ENCODE peak calls at places on chromosome 6, in four cellular contexts. W, I, Z and D are unnamed samples. For H3K4me1, the result is how much of the 10 kb centered on the place peaks cover.

GRCh38 chr6:116392158-116393032 is 21.6 kb downstream of the DSE start:
- DNase-seq in Z (peak), I (peak), W (peak), D (no peak)

GRCh38 chr6:149468179-149468578 is 16.6 kb downstream of the ZC3H12D start:
- DNase-seq in I (no peak), W (no peak), Z (no peak), D (no peak)

GRCh38 chr6:13673825-13674444 is 37.7 kb downstream of the RANBP9 start:
- DNase-seq in I (no peak), W (no peak), Z (no peak), D (no peak)

GRCh38 chr6:14166821-14167220 is 49.2 kb downstream of the CD83 start:
- DNase-seq in I (no peak), W (no peak), Z (no peak), D (no peak)

GRCh38 chr6:66094615-66095014 is 387.6 kb upstream of the EYS start:
- DNase-seq in Z (no peak), I (no peak), W (no peak), D (no peak)

GRCh38 chr6:53246924-53247323 is 98.3 kb upstream of the GCM1 start:
- DNase-seq in W (no peak), I (no peak), Z (no peak), D (no peak)

GRCh38 chr6:24539416-24539815 is 44.6 kb downstream of the ALDH5A1 start:
- DNase-seq in W (no peak), Z (no peak), I (no peak), D (no peak)

GRCh38 chr6:34115396-34116314 is 30.2 kb downstream of the GRM4 start:
- DNase-seq in W (peak), Z (peak), I (peak), D (peak)

GRCh38 chr6:134599079-134599478 is 281.2 kb upstream of the SGK1 start:
- DNase-seq in Z (no peak), W (no peak), I (no peak), D (no peak)

GRCh38 chr6:142200846-142201628 is 54.0 kb downstream of the VTA1 start:
- DNase-seq in I (no peak), W (no peak), Z (no peak), D (no peak)

GRCh38 chr6:170052991-170053821 is 237.7 kb downstream of the DLL1 start:
- DNase-seq in Z (no peak), I (no peak), W (no peak), D (peak)

GRCh38 chr6:136753624-136754023 is 38.7 kb downstream of the MAP3K5 start:
- DNase-seq in W (no peak), Z (peak), I (no peak), D (peak)

GRCh38 chr6:161498359-161498758 is 224.5 kb upstream of the AGPAT4 start:
- DNase-seq in I (no peak), Z (peak), W (peak), D (peak)

GRCh38 chr6:80547827-80548226 is 441.4 kb downstream of the BCKDHB start:
- DNase-seq in W (peak), Z (peak), I (no peak), D (no peak)

GRCh38 chr6:93779086-93779858 is 359.9 kb upstream of the EPHA7 start:
- DNase-seq in W (no peak), Z (peak), I (no peak), D (peak)

GRCh38 chr6:121816361-121816760 is 380.9 kb downstream of the GJA1 start:
- DNase-seq in W (no peak), Z (peak), I (no peak), D (no peak)

GRCh38 chr6:39594304-39594703 is 130.9 kb downstream of the KIF6 start:
- DNase-seq in Z (no peak), I (no peak), W (no peak), D (no peak)

GRCh38 chr6:11089695-11090094 is 3.9 kb upstream of the SMIM13 start:
- DNase-seq in Z (no peak), I (no peak), W (no peak), D (no peak)

GRCh38 chr6:11710968-11711643 is 67.5 kb downstream of the ADTRP start:
- DNase-seq in I (no peak), W (no peak), Z (peak), D (no peak)

GRCh38 chr6:33314515-33314942 is 651 bp upstream of the TAPBP start:
- DNase-seq in I (peak), Z (peak), W (peak), D (peak)

GRCh38 chr6:36594816-36595167 is 630 bp downstream of the SRSF3 start:
- DNase-seq in Z (no peak), I (no peak), W (no peak), D (no peak)

GRCh38 chr6:138572200-138572875 is 73.0 kb upstream of the NHSL1 start:
- DNase-seq in I (no peak), Z (peak), W (peak), D (peak)

GRCh38 chr6:165680975-165681374 is 17.9 kb upstream of the PDE10A start:
- DNase-seq in W (no peak), I (no peak), Z (no peak), D (no peak)

GRCh38 chr6:169895000-169895759 is 143.8 kb downstream of the ERMARD start:
- DNase-seq in I (no peak), Z (no peak), W (no peak), D (no peak)

GRCh38 chr6:9657994-9658393 is 756.9 kb downstream of the TFAP2A start:
- DNase-seq in Z (peak), I (no peak), W (peak), D (no peak)

GRCh38 chr6:149336529-149336928 is 19.0 kb downstream of the TAB2 start:
- DNase-seq in I (no peak), Z (peak), W (no peak), D (no peak)

GRCh38 chr6:11766589-11767450 is 11.8 kb downstream of the ADTRP start:
- DNase-seq in I (no peak), W (peak), Z (peak), D (no peak)

GRCh38 chr6:8821921-8822512 is 386.7 kb upstream of the SLC35B3 start:
- DNase-seq in I (no peak), W (no peak), Z (no peak), D (no peak)

GRCh38 chr6:164927288-164928040 is 381.9 kb downstream of the C6orf118 start:
- DNase-seq in I (peak), Z (peak), W (peak), D (peak)

GRCh38 chr6:3381233-3382065 is 75.4 kb downstream of the SLC22A23 start:
- DNase-seq in W (no peak), I (no peak), Z (peak), D (no peak)

GRCh38 chr6:106117579-106117978 is 31.4 kb downstream of the PRDM1 start:
- DNase-seq in W (no peak), I (no peak), Z (no peak), D (no peak)

GRCh38 chr6:15663057-15663638 is 320 bp upstream of the DTNBP1 start:
- DNase-seq in Z (peak), W (peak), I (no peak), D (no peak)

GRCh38 chr6:45275358-45275757 is 52.8 kb upstream of the RUNX2 start:
- DNase-seq in W (no peak), Z (no peak), I (no peak), D (no peak)

GRCh38 chr6:134826889-134827737 is 122.8 kb downstream of the ALDH8A1 start:
- DNase-seq in Z (peak), W (peak), I (no peak), D (no peak)

GRCh38 chr6:25473447-25473846 is 178.6 kb upstream of the SCGN start:
- DNase-seq in Z (no peak), W (no peak), I (no peak), D (no peak)

GRCh38 chr6:152922706-152923105 is 60.1 kb downstream of the FBXO5 start:
- DNase-seq in W (no peak), I (no peak), Z (no peak), D (no peak)

GRCh38 chr6:107108201-107108890 is 7.0 kb downstream of the BEND3 start:
- DNase-seq in W (no peak), I (no peak), Z (peak), D (peak)

GRCh38 chr6:142333431-142333830 is 31.6 kb downstream of the ADGRG6 start:
- DNase-seq in W (no peak), I (no peak), Z (no peak), D (no peak)

GRCh38 chr6:27091661-27092315 is 155.7 kb upstream of the PRSS16 start:
- DNase-seq in I (peak), W (peak), Z (peak), D (peak)
- H3K9ac ChIP-seq in I (peak), W (peak), Z (no peak), D (peak)

GRCh38 chr6:151674578-151674977 is 132.9 kb upstream of the ESR1 start:
- DNase-seq in W (no peak), Z (no peak), I (no peak), D (no peak)

GRCh38 chr6:151666526-151666925 is 141.0 kb upstream of the ESR1 start:
- DNase-seq in W (no peak), I (no peak), Z (no peak), D (no peak)

GRCh38 chr6:151671195-151671594 is 136.3 kb upstream of the ESR1 start:
- DNase-seq in Z (no peak), W (no peak), I (no peak), D (no peak)

GRCh38 chr6:151669208-151669560 is 138.3 kb upstream of the ESR1 start:
- DNase-seq in I (no peak), W (no peak), Z (no peak), D (no peak)

GRCh38 chr6:151670116-151670515 is 137.4 kb upstream of the ESR1 start:
- DNase-seq in I (no peak), W (no peak), Z (no peak), D (no peak)
- TF ChIP-seq CTCF in I (no peak), W (no peak), Z (no peak), D (no peak)

GRCh38 chr6:41083072-41083471 is 10.3 kb downstream of the NFYA start:
- DNase-seq in Z (no peak), W (no peak), I (no peak), D (no peak)
- H3K4me1 ChIP-seq in Z (under half), W (under half), I (under half), D (under half)

DNA sequence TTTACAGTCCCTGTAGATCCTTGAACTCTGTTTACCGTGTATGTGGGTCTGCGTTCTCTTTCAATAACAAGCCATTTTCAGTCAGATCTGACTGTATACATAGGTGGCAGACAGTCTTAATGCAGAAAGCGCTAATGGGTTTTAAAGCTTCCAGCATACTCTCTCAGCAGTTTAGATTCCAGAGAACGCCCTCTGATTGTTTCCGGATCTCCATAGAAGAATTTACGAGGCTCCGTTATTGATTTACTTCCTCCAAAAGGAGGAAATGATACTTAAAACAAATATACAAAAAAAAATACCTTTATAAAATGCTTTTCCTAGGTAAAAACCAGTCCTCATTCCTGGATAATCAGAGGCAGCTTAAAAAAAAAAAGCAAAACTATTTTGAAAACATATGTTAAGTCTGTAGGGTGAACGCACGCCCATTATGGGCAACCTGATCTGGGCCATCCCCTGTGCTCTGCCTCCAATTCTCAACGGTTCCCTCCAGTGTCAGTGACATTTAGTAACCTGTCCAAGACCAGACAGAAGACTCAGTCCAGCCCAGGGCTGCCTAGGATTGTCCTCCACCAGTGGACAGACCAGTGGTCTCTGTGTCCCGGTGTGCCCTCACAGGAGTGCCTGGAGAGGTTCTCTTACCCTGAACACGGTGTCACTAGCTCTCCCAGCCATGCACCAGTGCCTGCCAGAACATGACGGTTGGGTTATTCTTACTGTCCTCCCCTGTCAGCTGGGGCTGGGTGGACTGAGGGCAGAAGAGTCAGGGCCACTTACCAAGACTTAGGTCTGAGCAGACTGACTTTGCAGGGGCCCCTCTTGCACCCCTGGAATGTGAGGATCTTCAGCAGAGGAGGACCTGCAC is 217.3 kb downstream of the ARID1B start:
- DNase-seq in Z (no peak), I (no peak), W (no peak), D (peak)
- H3K9ac ChIP-seq in Z (no peak), I (no peak), W (no peak), D (no peak)

GRCh38 chr6:111031151-111031550 is 49.3 kb downstream of the RPF2 start:
- DNase-seq in Z (no peak), I (no peak), W (no peak), D (no peak)

GRCh38 chr6:111024661-111025060 is 42.8 kb downstream of the RPF2 start:
- DNase-seq in I (no peak), W (no peak), Z (no peak), D (no peak)

GRCh38 chr6:111030008-111031006 is 48.5 kb downstream of the RPF2 start:
- DNase-seq in I (no peak), W (no peak), Z (no peak), D (no peak)

GRCh38 chr6:111032493-111033140 is 50.8 kb downstream of the RPF2 start:
- DNase-seq in Z (peak), W (peak), I (no peak), D (no peak)

DNA sequence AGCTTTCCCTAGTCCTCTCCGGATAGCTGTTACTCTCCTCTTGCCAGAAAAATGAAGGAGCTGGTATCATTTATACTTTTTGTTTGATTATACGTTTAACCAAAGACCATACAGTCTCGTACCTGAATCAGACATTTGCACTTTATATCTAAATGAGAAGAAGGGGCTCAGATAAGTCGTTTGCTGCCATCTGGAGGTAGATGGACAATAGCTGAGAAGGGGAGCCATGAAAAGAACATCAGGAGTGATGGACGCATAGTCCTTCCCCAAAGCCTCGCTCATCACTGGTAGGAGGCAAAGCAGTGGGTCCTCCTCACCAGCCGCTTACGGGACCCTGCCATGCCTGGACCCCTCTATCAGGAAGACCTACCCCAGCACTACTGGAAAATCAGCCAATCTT is 45.4 kb downstream of the RPF2 start:
- DNase-seq in Z (no peak), I (no peak), W (no peak), D (no peak)
- TF ChIP-seq CTCF in Z (no peak), I (no peak), W (peak), D (peak)